ENCODE peak calls at places on chromosomes 3 and 15, in six cellular contexts. One of them, this sample, is unnamed.

GRCh38 chr3:48885753-48886152 is 12.9 kb downstream of the SLC25A20 start:
- DNase-seq in HAP-1: no peak
- DNase-seq in trophoblast cell: no peak
- DNase-seq in heart right ventricle: no peak
- DNase-seq in A549: no peak
- DNase-seq in colonic mucosa: no peak
- DNase-seq in this sample: no peak

GRCh38 chr15:76024021-76024768 is 12.0 kb upstream of the NRG4 start:
- DNase-seq in HAP-1: no peak
- DNase-seq in trophoblast cell: peak; percentile 93
- DNase-seq in heart right ventricle: no peak
- DNase-seq in A549: no peak
- DNase-seq in colonic mucosa: no peak
- DNase-seq in this sample: no peak

GRCh38 chr3:13563911-13564310 is 15.0 kb downstream of the FBLN2 start:
- DNase-seq in HAP-1: no peak
- DNase-seq in trophoblast cell: no peak
- DNase-seq in heart right ventricle: no peak
- DNase-seq in A549: no peak
- DNase-seq in colonic mucosa: no peak
- DNase-seq in this sample: no peak

GRCh38 chr3:123357275-123357674 is 91.6 kb downstream of the ADCY5 start:
- DNase-seq in HAP-1: no peak
- DNase-seq in trophoblast cell: no peak
- DNase-seq in heart right ventricle: no peak
- DNase-seq in A549: no peak
- DNase-seq in colonic mucosa: no peak
- DNase-seq in this sample: no peak

GRCh38 chr3:98730338-98730737 is 32.8 kb upstream of the ST3GAL6 start:
- DNase-seq in HAP-1: no peak
- DNase-seq in trophoblast cell: peak; percentile 39
- DNase-seq in heart right ventricle: no peak
- DNase-seq in A549: no peak
- DNase-seq in colonic mucosa: no peak
- DNase-seq in this sample: no peak

GRCh38 chr15:28014623-28015200 is 84.4 kb downstream of the OCA2 start:
- DNase-seq in HAP-1: no peak
- DNase-seq in trophoblast cell: no peak
- DNase-seq in heart right ventricle: no peak
- DNase-seq in A549: no peak
- DNase-seq in colonic mucosa: peak; percentile 7
- DNase-seq in this sample: no peak

GRCh38 chr3:103862415-103862814 is 1427.6 kb downstream of the ZPLD1 start:
- DNase-seq in HAP-1: no peak
- DNase-seq in trophoblast cell: no peak
- DNase-seq in heart right ventricle: no peak
- DNase-seq in A549: no peak
- DNase-seq in colonic mucosa: no peak
- DNase-seq in this sample: no peak

GRCh38 chr3:114904633-114905032 is 242.5 kb downstream of the ZBTB20 start:
- DNase-seq in HAP-1: no peak
- DNase-seq in trophoblast cell: no peak
- DNase-seq in heart right ventricle: no peak
- DNase-seq in A549: no peak
- DNase-seq in colonic mucosa: no peak
- DNase-seq in this sample: no peak

GRCh38 chr3:56980798-56981390 is 79.6 kb upstream of the SPATA12 start:
- DNase-seq in HAP-1: no peak
- DNase-seq in trophoblast cell: peak; percentile 98
- DNase-seq in heart right ventricle: no peak
- DNase-seq in A549: peak; percentile 35
- DNase-seq in colonic mucosa: no peak
- DNase-seq in this sample: no peak

GRCh38 chr15:27088584-27089232 is 117.7 kb downstream of the GABRG3 start:
- DNase-seq in HAP-1: no peak
- DNase-seq in trophoblast cell: no peak
- DNase-seq in heart right ventricle: no peak
- DNase-seq in A549: no peak
- DNase-seq in colonic mucosa: no peak
- DNase-seq in this sample: no peak

GRCh38 chr15:77144492-77145070 is 73.7 kb upstream of the TSPAN3 start:
- DNase-seq in HAP-1: peak; percentile 46
- DNase-seq in trophoblast cell: peak; percentile 84
- DNase-seq in heart right ventricle: no peak
- DNase-seq in A549: no peak
- DNase-seq in colonic mucosa: no peak
- DNase-seq in this sample: peak; percentile 97

GRCh38 chr3:69425249-69425648 is 39.4 kb upstream of the FRMD4B start:
- DNase-seq in HAP-1: peak; percentile 57
- DNase-seq in trophoblast cell: peak; percentile 35
- DNase-seq in heart right ventricle: no peak
- DNase-seq in A549: peak; percentile 7
- DNase-seq in colonic mucosa: peak; percentile 32
- DNase-seq in this sample: peak; percentile 44

GRCh38 chr3:58260733-58261132 is 23.1 kb downstream of the ABHD6 start:
- DNase-seq in HAP-1: no peak
- DNase-seq in trophoblast cell: no peak
- DNase-seq in heart right ventricle: no peak
- DNase-seq in A549: no peak
- DNase-seq in colonic mucosa: no peak
- DNase-seq in this sample: no peak

GRCh38 chr15:90553248-90553745 is 23.6 kb downstream of the CRTC3 start:
- DNase-seq in HAP-1: no peak
- DNase-seq in trophoblast cell: no peak
- DNase-seq in heart right ventricle: no peak
- DNase-seq in A549: no peak
- DNase-seq in colonic mucosa: no peak
- DNase-seq in this sample: peak; percentile 91

GRCh38 chr3:45983865-45984264 is 11.8 kb downstream of the FYCO1 start:
- DNase-seq in HAP-1: no peak
- DNase-seq in trophoblast cell: no peak
- DNase-seq in heart right ventricle: no peak
- DNase-seq in A549: no peak
- DNase-seq in colonic mucosa: no peak
- DNase-seq in this sample: no peak

GRCh38 chr3:96756516-96756915 is 57.9 kb upstream of the EPHA6 start:
- DNase-seq in HAP-1: no peak
- DNase-seq in trophoblast cell: no peak
- DNase-seq in heart right ventricle: no peak
- DNase-seq in A549: no peak
- DNase-seq in colonic mucosa: no peak
- DNase-seq in this sample: no peak

GRCh38 chr3:55000546-55000945 is 72.7 kb upstream of the LRTM1 start:
- DNase-seq in HAP-1: no peak
- DNase-seq in trophoblast cell: peak; percentile 97
- DNase-seq in heart right ventricle: no peak
- DNase-seq in A549: peak; percentile 8
- DNase-seq in colonic mucosa: no peak
- DNase-seq in this sample: peak; percentile 88

GRCh38 chr3:132535575-132536441 is 61.3 kb upstream of the ACKR4 start:
- DNase-seq in HAP-1: peak; percentile 79
- DNase-seq in trophoblast cell: peak; percentile 82
- DNase-seq in heart right ventricle: peak; percentile 16
- DNase-seq in A549: peak; percentile 15
- DNase-seq in colonic mucosa: peak; percentile 54
- DNase-seq in this sample: peak; percentile 91

GRCh38 chr15:96497951-96498350 is 167.5 kb downstream of the NR2F2 start:
- DNase-seq in HAP-1: no peak
- DNase-seq in trophoblast cell: peak; percentile 42
- DNase-seq in heart right ventricle: no peak
- DNase-seq in A549: no peak
- DNase-seq in colonic mucosa: no peak
- DNase-seq in this sample: no peak

GRCh38 chr3:156602424-156602823 is 47.5 kb upstream of the SSR3 start:
- DNase-seq in HAP-1: no peak
- DNase-seq in trophoblast cell: no peak
- DNase-seq in heart right ventricle: no peak
- DNase-seq in A549: no peak
- DNase-seq in colonic mucosa: no peak
- DNase-seq in this sample: no peak

GRCh38 chr15:64877435-64877834 is 34.3 kb upstream of the ANKDD1A start:
- DNase-seq in HAP-1: no peak
- DNase-seq in trophoblast cell: no peak
- DNase-seq in heart right ventricle: peak; percentile 76
- DNase-seq in A549: no peak
- DNase-seq in colonic mucosa: peak; percentile 61
- DNase-seq in this sample: peak; percentile 48

GRCh38 chr15:51288143-51289065 is 50.0 kb downstream of the CYP19A1 start:
- DNase-seq in HAP-1: no peak
- DNase-seq in trophoblast cell: peak; percentile 44
- DNase-seq in heart right ventricle: no peak
- DNase-seq in A549: no peak
- DNase-seq in colonic mucosa: peak; percentile 54
- DNase-seq in this sample: peak; percentile 51

GRCh38 chr15:69468241-69469121 is 15.9 kb downstream of the RPLP1 start:
- DNase-seq in HAP-1: peak; percentile 8
- DNase-seq in trophoblast cell: no peak
- DNase-seq in heart right ventricle: no peak
- DNase-seq in A549: no peak
- DNase-seq in colonic mucosa: peak; percentile 51
- DNase-seq in this sample: peak; percentile 44

GRCh38 chr3:30548605-30549004 is 57.8 kb upstream of the TGFBR2 start:
- DNase-seq in HAP-1: peak; percentile 38
- DNase-seq in trophoblast cell: no peak
- DNase-seq in heart right ventricle: no peak
- DNase-seq in A549: no peak
- DNase-seq in colonic mucosa: no peak
- DNase-seq in this sample: no peak

DNA sequence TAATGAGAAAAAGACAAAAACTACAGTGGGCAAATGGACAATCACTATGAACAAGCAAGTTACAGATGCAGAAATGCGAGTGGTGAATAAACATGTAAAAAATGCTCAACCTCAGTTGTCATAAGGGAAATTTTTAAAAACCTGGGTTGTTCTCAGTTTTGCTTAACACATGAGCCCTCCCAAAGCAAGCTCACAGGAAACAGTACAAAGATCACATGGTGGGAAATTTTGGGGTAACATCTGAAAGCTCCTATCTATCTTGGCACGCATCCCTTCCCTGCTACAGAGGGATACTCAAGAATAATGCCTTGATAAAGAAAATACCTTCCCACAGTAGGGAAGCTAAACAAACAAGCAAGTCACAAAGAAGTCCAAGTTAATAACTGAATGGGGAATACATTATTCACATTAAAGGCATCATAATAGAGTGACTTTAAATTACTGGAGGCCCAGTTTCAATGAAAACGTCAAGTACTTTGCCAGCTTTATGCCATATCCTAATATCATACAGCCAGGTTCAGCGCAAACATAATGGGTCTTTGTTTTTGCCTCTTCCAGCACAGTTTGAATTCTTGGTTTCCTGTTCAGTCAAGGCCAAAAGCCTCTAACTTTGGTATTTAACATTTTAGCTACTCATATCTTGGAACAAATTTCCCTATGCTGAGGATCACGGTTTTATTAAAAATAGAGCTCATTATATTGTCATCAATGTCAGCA is 269.5 kb downstream of the THRB start:
- DNase-seq in HAP-1: no peak
- DNase-seq in trophoblast cell: no peak
- DNase-seq in heart right ventricle: no peak
- DNase-seq in A549: no peak
- DNase-seq in colonic mucosa: no peak
- DNase-seq in this sample: no peak
- H3K4me1 ChIP-seq in HAP-1: no peaks in the 10 kb centered on the region
- H3K4me1 ChIP-seq in trophoblast cell: peaks cover 16% of the 10 kb centered on the region
- H3K4me1 ChIP-seq in heart right ventricle: peaks cover 16% of the 10 kb centered on the region
- H3K4me1 ChIP-seq in A549: peaks cover 14% of the 10 kb centered on the region
- H3K4me1 ChIP-seq in colonic mucosa: peaks cover 3% of the 10 kb centered on the region
- H3K4me1 ChIP-seq in this sample: peaks cover 9% of the 10 kb centered on the region

GRCh38 chr3:118036215-118036614 is 998.4 kb downstream of the IGSF11 start:
- DNase-seq in HAP-1: no peak
- DNase-seq in trophoblast cell: no peak
- DNase-seq in heart right ventricle: no peak
- DNase-seq in A549: no peak
- DNase-seq in colonic mucosa: no peak
- DNase-seq in this sample: no peak
- H3K4me1 ChIP-seq in HAP-1: no peaks in the 10 kb centered on the region
- H3K4me1 ChIP-seq in trophoblast cell: no peaks in the 10 kb centered on the region
- H3K4me1 ChIP-seq in heart right ventricle: no peaks in the 10 kb centered on the region
- H3K4me1 ChIP-seq in A549: no peaks in the 10 kb centered on the region
- H3K4me1 ChIP-seq in colonic mucosa: no peaks in the 10 kb centered on the region
- H3K4me1 ChIP-seq in this sample: no peaks in the 10 kb centered on the region

DNA sequence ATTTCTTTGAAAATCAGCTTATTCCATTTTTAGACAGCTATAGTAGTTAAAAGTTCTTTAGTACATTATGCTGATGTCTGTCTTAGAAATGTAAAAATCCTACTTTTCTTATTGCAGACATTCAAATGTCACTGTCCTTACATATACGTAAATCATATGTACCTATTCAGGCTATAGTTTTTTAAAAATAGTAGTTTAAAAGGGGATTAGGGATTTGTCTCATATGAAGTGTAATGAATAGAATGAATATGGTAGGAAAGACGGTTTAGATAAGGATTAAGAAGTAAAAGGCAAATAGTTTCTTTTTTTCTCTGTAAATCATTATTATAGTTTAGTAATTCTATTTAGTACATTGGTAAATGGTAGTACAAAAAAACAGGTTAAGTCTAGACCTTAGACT is 7.4 kb downstream of the DIPK2A start:
- DNase-seq in HAP-1: no peak
- DNase-seq in trophoblast cell: no peak
- DNase-seq in heart right ventricle: no peak
- DNase-seq in A549: no peak
- DNase-seq in colonic mucosa: no peak
- DNase-seq in this sample: no peak
- H3K4me1 ChIP-seq in HAP-1: peaks cover 39% of the 10 kb centered on the region
- H3K4me1 ChIP-seq in trophoblast cell: no peaks in the 10 kb centered on the region
- H3K4me1 ChIP-seq in heart right ventricle: peaks cover 69% of the 10 kb centered on the region
- H3K4me1 ChIP-seq in A549: peaks cover 14% of the 10 kb centered on the region
- H3K4me1 ChIP-seq in colonic mucosa: no peaks in the 10 kb centered on the region
- H3K4me1 ChIP-seq in this sample: peaks cover 24% of the 10 kb centered on the region

GRCh38 chr3:136193273-136194043 is 2.7 kb downstream of the MSL2 start:
- DNase-seq in HAP-1: no peak
- DNase-seq in trophoblast cell: no peak
- DNase-seq in heart right ventricle: no peak
- DNase-seq in A549: no peak
- DNase-seq in colonic mucosa: no peak
- DNase-seq in this sample: peak; percentile 42
- H3K4me1 ChIP-seq in HAP-1: peaks cover 23% of the 10 kb centered on the region
- H3K4me1 ChIP-seq in trophoblast cell: peaks cover 5% of the 10 kb centered on the region
- H3K4me1 ChIP-seq in heart right ventricle: peaks cover 66% of the 10 kb centered on the region
- H3K4me1 ChIP-seq in A549: peaks cover 19% of the 10 kb centered on the region
- H3K4me1 ChIP-seq in colonic mucosa: peaks cover 7% of the 10 kb centered on the region
- H3K4me1 ChIP-seq in this sample: peaks cover 20% of the 10 kb centered on the region